ENCODE peak calls at places on chromosomes 13 and 19, in nine cellular contexts. One of them, this sample, is unnamed.

GRCh38 chr13:36965767-36966166 is 33.4 kb downstream of the ALG5 start:
- DNase-seq in heart right ventricle: no peak
- DNase-seq in breast epithelium: no peak
- DNase-seq in Panc1: no peak
- DNase-seq in stomach: no peak
- DNase-seq in psoas muscle: no peak
- DNase-seq in cardiac muscle cell: no peak
- DNase-seq in upper lobe of right lung: no peak
- DNase-seq in endothelial cell of umbilical vein: peak
- DNase-seq in this sample: peak

GRCh38 chr13:84037937-84038464 is 155.7 kb upstream of the SLITRK1 start:
- DNase-seq in heart right ventricle: no peak
- DNase-seq in breast epithelium: no peak
- DNase-seq in Panc1: no peak
- DNase-seq in stomach: no peak
- DNase-seq in psoas muscle: no peak
- DNase-seq in cardiac muscle cell: no peak
- DNase-seq in upper lobe of right lung: no peak
- DNase-seq in endothelial cell of umbilical vein: no peak
- DNase-seq in this sample: no peak

GRCh38 chr13:63910406-63910957 is 2494.8 kb upstream of the PCDH20 start:
- DNase-seq in heart right ventricle: no peak
- DNase-seq in breast epithelium: no peak
- DNase-seq in Panc1: no peak
- DNase-seq in stomach: no peak
- DNase-seq in psoas muscle: no peak
- DNase-seq in cardiac muscle cell: no peak
- DNase-seq in upper lobe of right lung: no peak
- DNase-seq in endothelial cell of umbilical vein: peak
- DNase-seq in this sample: no peak

GRCh38 chr19:35133826-35134225 is 1.0 kb downstream of the LGI4 start:
- DNase-seq in heart right ventricle: no peak
- DNase-seq in breast epithelium: no peak
- DNase-seq in Panc1: no peak
- DNase-seq in stomach: no peak
- DNase-seq in psoas muscle: no peak
- DNase-seq in cardiac muscle cell: no peak
- DNase-seq in upper lobe of right lung: no peak
- DNase-seq in endothelial cell of umbilical vein: no peak
- DNase-seq in this sample: no peak

GRCh38 chr19:27675771-27676170 is 1537.2 kb downstream of the UQCRFS1 start:
- DNase-seq in heart right ventricle: no peak
- DNase-seq in breast epithelium: no peak
- DNase-seq in Panc1: no peak
- DNase-seq in stomach: no peak
- DNase-seq in psoas muscle: no peak
- DNase-seq in cardiac muscle cell: no peak
- DNase-seq in upper lobe of right lung: no peak
- DNase-seq in endothelial cell of umbilical vein: no peak
- DNase-seq in this sample: no peak

GRCh38 chr19:39264306-39265290 is 3.6 kb upstream of the IFNL2 start:
- DNase-seq in heart right ventricle: no peak
- DNase-seq in breast epithelium: no peak
- DNase-seq in Panc1: no peak
- DNase-seq in stomach: no peak
- DNase-seq in psoas muscle: no peak
- DNase-seq in cardiac muscle cell: peak
- DNase-seq in upper lobe of right lung: peak
- DNase-seq in endothelial cell of umbilical vein: no peak
- DNase-seq in this sample: no peak

GRCh38 chr19:42239544-42240220 is 2.7 kb downstream of the GSK3A start:
- DNase-seq in heart right ventricle: no peak
- DNase-seq in breast epithelium: no peak
- DNase-seq in Panc1: no peak
- DNase-seq in stomach: no peak
- DNase-seq in psoas muscle: no peak
- DNase-seq in cardiac muscle cell: no peak
- DNase-seq in upper lobe of right lung: no peak
- DNase-seq in endothelial cell of umbilical vein: no peak
- DNase-seq in this sample: no peak

GRCh38 chr13:99307648-99308339 is 595 bp upstream of the GPR183 start:
- DNase-seq in heart right ventricle: no peak
- DNase-seq in breast epithelium: no peak
- DNase-seq in Panc1: peak
- DNase-seq in stomach: no peak
- DNase-seq in psoas muscle: no peak
- DNase-seq in cardiac muscle cell: peak
- DNase-seq in upper lobe of right lung: no peak
- DNase-seq in endothelial cell of umbilical vein: peak
- DNase-seq in this sample: no peak

GRCh38 chr13:98565726-98566577 is 11.0 kb downstream of the STK24 start:
- DNase-seq in heart right ventricle: peak
- DNase-seq in breast epithelium: no peak
- DNase-seq in Panc1: no peak
- DNase-seq in stomach: peak
- DNase-seq in psoas muscle: peak
- DNase-seq in cardiac muscle cell: no peak
- DNase-seq in upper lobe of right lung: peak
- DNase-seq in endothelial cell of umbilical vein: peak
- DNase-seq in this sample: no peak

GRCh38 chr13:32988588-32989256 is 27.5 kb upstream of the KL start:
- DNase-seq in heart right ventricle: peak
- DNase-seq in breast epithelium: no peak
- DNase-seq in Panc1: no peak
- DNase-seq in stomach: no peak
- DNase-seq in psoas muscle: no peak
- DNase-seq in cardiac muscle cell: no peak
- DNase-seq in upper lobe of right lung: no peak
- DNase-seq in endothelial cell of umbilical vein: no peak
- DNase-seq in this sample: no peak

GRCh38 chr13:35140321-35140720 is 198.3 kb downstream of the NBEA start:
- DNase-seq in heart right ventricle: no peak
- DNase-seq in breast epithelium: no peak
- DNase-seq in Panc1: no peak
- DNase-seq in stomach: no peak
- DNase-seq in psoas muscle: no peak
- DNase-seq in cardiac muscle cell: no peak
- DNase-seq in upper lobe of right lung: no peak
- DNase-seq in endothelial cell of umbilical vein: peak
- DNase-seq in this sample: no peak

GRCh38 chr13:76692326-76692725 is 193.9 kb downstream of the KCTD12 start:
- DNase-seq in heart right ventricle: no peak
- DNase-seq in breast epithelium: no peak
- DNase-seq in Panc1: no peak
- DNase-seq in stomach: no peak
- DNase-seq in psoas muscle: no peak
- DNase-seq in cardiac muscle cell: peak
- DNase-seq in upper lobe of right lung: no peak
- DNase-seq in endothelial cell of umbilical vein: no peak
- DNase-seq in this sample: no peak

GRCh38 chr13:25489238-25489637 is 117.5 kb downstream of the ATP8A2 start:
- DNase-seq in heart right ventricle: no peak
- DNase-seq in breast epithelium: no peak
- DNase-seq in Panc1: no peak
- DNase-seq in stomach: no peak
- DNase-seq in psoas muscle: no peak
- DNase-seq in cardiac muscle cell: no peak
- DNase-seq in upper lobe of right lung: no peak
- DNase-seq in endothelial cell of umbilical vein: no peak
- DNase-seq in this sample: no peak

GRCh38 chr13:113996081-113996911 is 22.4 kb upstream of the C13orf46 start:
- DNase-seq in heart right ventricle: no peak
- DNase-seq in breast epithelium: no peak
- DNase-seq in Panc1: no peak
- DNase-seq in stomach: no peak
- DNase-seq in psoas muscle: peak
- DNase-seq in cardiac muscle cell: no peak
- DNase-seq in upper lobe of right lung: no peak
- DNase-seq in endothelial cell of umbilical vein: no peak
- DNase-seq in this sample: no peak

GRCh38 chr13:40390290-40391008 is 276.0 kb downstream of the FOXO1 start:
- DNase-seq in heart right ventricle: no peak
- DNase-seq in breast epithelium: no peak
- DNase-seq in Panc1: no peak
- DNase-seq in stomach: no peak
- DNase-seq in psoas muscle: no peak
- DNase-seq in cardiac muscle cell: no peak
- DNase-seq in upper lobe of right lung: no peak
- DNase-seq in endothelial cell of umbilical vein: no peak
- DNase-seq in this sample: no peak

GRCh38 chr19:19661675-19662251 is 1.7 kb downstream of the ATP13A1 start:
- DNase-seq in heart right ventricle: no peak
- DNase-seq in breast epithelium: no peak
- DNase-seq in Panc1: no peak
- DNase-seq in stomach: no peak
- DNase-seq in psoas muscle: no peak
- DNase-seq in cardiac muscle cell: no peak
- DNase-seq in upper lobe of right lung: no peak
- DNase-seq in endothelial cell of umbilical vein: no peak
- DNase-seq in this sample: no peak

GRCh38 chr13:45728759-45729158 is 26.6 kb downstream of the CBY2 start:
- DNase-seq in heart right ventricle: no peak
- DNase-seq in breast epithelium: no peak
- DNase-seq in Panc1: no peak
- DNase-seq in stomach: no peak
- DNase-seq in psoas muscle: no peak
- DNase-seq in cardiac muscle cell: peak
- DNase-seq in upper lobe of right lung: no peak
- DNase-seq in endothelial cell of umbilical vein: no peak
- DNase-seq in this sample: no peak

DNA sequence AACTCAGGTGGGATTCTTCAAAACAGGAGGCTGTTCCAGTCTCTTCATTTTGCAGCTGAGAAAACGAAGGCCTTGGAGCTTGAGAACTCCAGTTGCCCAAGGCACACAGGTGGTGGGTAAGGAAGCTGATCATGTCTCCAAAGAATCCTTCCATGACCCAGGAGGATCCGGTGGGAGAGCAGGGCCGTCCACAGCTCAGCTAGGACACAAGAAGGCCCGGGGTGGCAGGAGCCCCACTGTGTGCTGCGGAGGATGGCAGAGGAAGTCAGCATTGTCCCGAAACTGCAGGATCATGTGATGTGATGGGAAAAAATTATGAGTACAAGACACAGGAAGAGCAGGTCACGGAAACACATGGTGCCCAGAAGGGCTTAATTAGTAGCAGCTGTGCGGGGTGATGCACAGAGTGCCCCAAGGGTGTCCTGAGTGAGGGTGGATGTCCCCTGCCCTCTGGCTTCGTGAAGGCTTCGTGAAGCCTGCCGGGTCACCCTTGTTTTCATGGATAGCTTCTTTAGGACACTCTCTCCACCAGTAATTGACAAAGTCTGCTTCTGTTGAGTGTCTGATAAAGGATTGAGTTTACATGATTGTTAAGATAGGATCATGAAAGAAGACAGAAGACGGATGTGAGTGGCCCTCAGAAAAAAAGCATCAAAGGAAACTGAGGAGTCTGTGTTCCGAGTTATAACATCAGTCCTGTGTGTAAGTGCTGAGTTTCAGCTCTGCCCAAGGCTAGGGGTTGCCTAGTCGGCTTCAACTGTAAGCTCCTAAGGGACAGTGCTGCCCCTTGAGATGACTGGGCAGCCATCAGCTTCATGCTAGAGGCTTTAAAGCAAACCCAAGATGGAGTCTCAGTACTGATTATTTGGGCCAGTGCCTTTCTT is 33.8 kb upstream of the SACS start:
- DNase-seq in heart right ventricle: no peak
- DNase-seq in breast epithelium: no peak
- DNase-seq in Panc1: no peak
- DNase-seq in stomach: no peak
- DNase-seq in psoas muscle: no peak
- DNase-seq in cardiac muscle cell: peak
- DNase-seq in upper lobe of right lung: no peak
- DNase-seq in endothelial cell of umbilical vein: no peak
- DNase-seq in this sample: no peak
- TF ChIP-seq CTCF in heart right ventricle: peak
- TF ChIP-seq CTCF in breast epithelium: no peak
- TF ChIP-seq CTCF in Panc1: peak
- TF ChIP-seq CTCF in stomach: no peak
- TF ChIP-seq CTCF in psoas muscle: no peak
- TF ChIP-seq CTCF in cardiac muscle cell: no peak
- TF ChIP-seq CTCF in upper lobe of right lung: no peak
- TF ChIP-seq CTCF in endothelial cell of umbilical vein: no peak
- TF ChIP-seq CTCF in this sample: no peak

DNA sequence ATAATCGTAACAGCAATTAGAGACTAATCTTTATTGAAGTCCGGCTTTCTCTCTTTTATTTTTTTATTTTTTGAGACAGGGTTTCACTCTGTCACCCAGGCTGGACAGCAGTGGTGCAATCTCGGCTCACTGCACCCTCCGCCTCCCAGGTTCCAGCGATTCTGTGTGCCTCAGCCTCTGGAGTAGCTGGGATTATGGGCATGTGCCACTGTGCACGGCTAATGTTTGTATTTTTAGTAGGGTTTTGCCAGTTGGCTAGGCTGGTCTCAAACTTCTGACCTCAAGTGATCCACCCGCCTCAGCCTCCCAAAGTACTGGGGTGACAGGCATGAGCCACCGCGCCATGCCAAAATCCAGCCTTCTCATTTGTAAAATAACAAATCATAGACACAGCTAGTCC is 3.7 kb downstream of the APOC2 start:
- DNase-seq in heart right ventricle: no peak
- DNase-seq in breast epithelium: no peak
- DNase-seq in Panc1: no peak
- DNase-seq in stomach: no peak
- DNase-seq in psoas muscle: no peak
- DNase-seq in cardiac muscle cell: no peak
- DNase-seq in upper lobe of right lung: no peak
- DNase-seq in endothelial cell of umbilical vein: no peak
- DNase-seq in this sample: no peak
- H3K27ac ChIP-seq in heart right ventricle: no peak
- H3K27ac ChIP-seq in breast epithelium: no peak
- H3K27ac ChIP-seq in Panc1: no peak
- H3K27ac ChIP-seq in stomach: no peak
- H3K27ac ChIP-seq in psoas muscle: no peak
- H3K27ac ChIP-seq in cardiac muscle cell: no peak
- H3K27ac ChIP-seq in upper lobe of right lung: no peak
- H3K27ac ChIP-seq in endothelial cell of umbilical vein: no peak
- H3K27ac ChIP-seq in this sample: no peak

GRCh38 chr19:29677001-29677781 is 11.9 kb downstream of the PLEKHF1 start:
- DNase-seq in heart right ventricle: no peak
- DNase-seq in breast epithelium: no peak
- DNase-seq in Panc1: no peak
- DNase-seq in stomach: no peak
- DNase-seq in psoas muscle: no peak
- DNase-seq in cardiac muscle cell: no peak
- DNase-seq in upper lobe of right lung: no peak
- DNase-seq in endothelial cell of umbilical vein: no peak
- DNase-seq in this sample: no peak
- TF ChIP-seq CTCF in heart right ventricle: no peak
- TF ChIP-seq CTCF in breast epithelium: no peak
- TF ChIP-seq CTCF in Panc1: no peak
- TF ChIP-seq CTCF in stomach: no peak
- TF ChIP-seq CTCF in psoas muscle: no peak
- TF ChIP-seq CTCF in cardiac muscle cell: no peak
- TF ChIP-seq CTCF in upper lobe of right lung: no peak
- TF ChIP-seq CTCF in endothelial cell of umbilical vein: no peak
- TF ChIP-seq CTCF in this sample: no peak

DNA sequence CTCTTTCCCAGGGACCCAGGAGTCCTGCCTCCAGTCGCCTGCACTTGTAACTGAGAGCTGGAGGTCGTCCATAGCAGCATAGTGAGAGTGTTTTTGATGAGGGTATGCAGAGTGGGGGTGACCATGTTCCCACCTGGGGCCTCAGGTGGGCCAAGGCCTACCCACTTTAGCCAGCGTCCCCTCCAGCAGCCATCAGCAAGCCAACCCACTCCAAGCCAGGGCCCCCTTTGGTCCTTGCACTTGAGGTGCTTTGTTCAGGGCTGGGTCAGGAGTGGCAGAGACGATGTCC is 11.9 kb upstream of the SMG9 start:
- DNase-seq in heart right ventricle: no peak
- DNase-seq in breast epithelium: no peak
- DNase-seq in Panc1: no peak
- DNase-seq in stomach: no peak
- DNase-seq in psoas muscle: no peak
- DNase-seq in cardiac muscle cell: no peak
- DNase-seq in upper lobe of right lung: no peak
- DNase-seq in endothelial cell of umbilical vein: no peak
- DNase-seq in this sample: no peak
- H3K27ac ChIP-seq in heart right ventricle: no peak
- H3K27ac ChIP-seq in breast epithelium: peak
- H3K27ac ChIP-seq in Panc1: peak
- H3K27ac ChIP-seq in stomach: no peak
- H3K27ac ChIP-seq in psoas muscle: no peak
- H3K27ac ChIP-seq in cardiac muscle cell: no peak
- H3K27ac ChIP-seq in upper lobe of right lung: no peak
- H3K27ac ChIP-seq in endothelial cell of umbilical vein: no peak
- H3K27ac ChIP-seq in this sample: no peak

This sample was measured in AG04450.